ENCODE peak calls at places on chromosomes 6 and 20, in nine cellular contexts. One of them, this sample, is unnamed.

GRCh38 chr6:42405025-42405424 is 46.7 kb downstream of the TRERF1 start:
- DNase-seq in uterus: no peak
- DNase-seq in thoracic aorta: no peak
- DNase-seq in heart left ventricle: no peak
- DNase-seq in astrocyte: peak
- DNase-seq in A549: no peak
- DNase-seq in tibial artery: no peak
- DNase-seq in fibroblast of lung: peak
- DNase-seq in body of pancreas: no peak
- DNase-seq in this sample: no peak

GRCh38 chr20:34861386-34862084 is 11.1 kb downstream of the GGT7 start:
- DNase-seq in body of pancreas: peak
- DNase-seq in A549: no peak
- DNase-seq in thoracic aorta: no peak
- DNase-seq in fibroblast of lung: no peak
- DNase-seq in astrocyte: no peak
- DNase-seq in tibial artery: no peak
- DNase-seq in uterus: no peak
- DNase-seq in heart left ventricle: no peak
- DNase-seq in this sample: no peak

GRCh38 chr20:63124092-63124781 is 91.7 kb downstream of the YTHDF1 start:
- DNase-seq in thoracic aorta: no peak
- DNase-seq in uterus: no peak
- DNase-seq in astrocyte: peak
- DNase-seq in A549: no peak
- DNase-seq in heart left ventricle: peak
- DNase-seq in tibial artery: peak
- DNase-seq in fibroblast of lung: peak
- DNase-seq in body of pancreas: peak
- DNase-seq in this sample: peak

GRCh38 chr20:19027971-19028370 is 184.5 kb upstream of the SLC24A3 start:
- DNase-seq in thoracic aorta: no peak
- DNase-seq in uterus: no peak
- DNase-seq in A549: no peak
- DNase-seq in astrocyte: no peak
- DNase-seq in tibial artery: no peak
- DNase-seq in body of pancreas: no peak
- DNase-seq in fibroblast of lung: no peak
- DNase-seq in heart left ventricle: no peak
- DNase-seq in this sample: no peak

GRCh38 chr6:54135665-54136370 is 24.6 kb downstream of the MLIP start:
- DNase-seq in astrocyte: peak
- DNase-seq in body of pancreas: no peak
- DNase-seq in A549: peak
- DNase-seq in fibroblast of lung: peak
- DNase-seq in thoracic aorta: no peak
- DNase-seq in uterus: no peak
- DNase-seq in tibial artery: no peak
- DNase-seq in heart left ventricle: no peak
- DNase-seq in this sample: no peak

GRCh38 chr20:24998631-24999445 is 6.3 kb upstream of the APMAP start:
- DNase-seq in thoracic aorta: no peak
- DNase-seq in body of pancreas: peak
- DNase-seq in tibial artery: peak
- DNase-seq in heart left ventricle: no peak
- DNase-seq in uterus: no peak
- DNase-seq in astrocyte: no peak
- DNase-seq in A549: no peak
- DNase-seq in fibroblast of lung: no peak
- DNase-seq in this sample: no peak

GRCh38 chr6:31202259-31203166 is 32.0 kb upstream of the POU5F1 start:
- DNase-seq in tibial artery: no peak
- DNase-seq in heart left ventricle: no peak
- DNase-seq in uterus: no peak
- DNase-seq in fibroblast of lung: no peak
- DNase-seq in astrocyte: no peak
- DNase-seq in body of pancreas: no peak
- DNase-seq in thoracic aorta: no peak
- DNase-seq in A549: no peak
- DNase-seq in this sample: no peak

GRCh38 chr20:33908351-33908750 is 85.4 kb upstream of the RALY start:
- DNase-seq in astrocyte: no peak
- DNase-seq in tibial artery: peak
- DNase-seq in A549: no peak
- DNase-seq in uterus: no peak
- DNase-seq in fibroblast of lung: no peak
- DNase-seq in thoracic aorta: no peak
- DNase-seq in heart left ventricle: no peak
- DNase-seq in body of pancreas: no peak
- DNase-seq in this sample: no peak

GRCh38 chr6:154159126-154159525 is 120.1 kb downstream of the OPRM1 start:
- DNase-seq in body of pancreas: no peak
- DNase-seq in uterus: no peak
- DNase-seq in astrocyte: no peak
- DNase-seq in fibroblast of lung: no peak
- DNase-seq in heart left ventricle: no peak
- DNase-seq in tibial artery: no peak
- DNase-seq in thoracic aorta: no peak
- DNase-seq in A549: no peak
- DNase-seq in this sample: no peak
- H3K27ac ChIP-seq in body of pancreas: no peak
- H3K27ac ChIP-seq in uterus: no peak
- H3K27ac ChIP-seq in astrocyte: no peak
- H3K27ac ChIP-seq in fibroblast of lung: no peak
- H3K27ac ChIP-seq in heart left ventricle: no peak
- H3K27ac ChIP-seq in tibial artery: no peak
- H3K27ac ChIP-seq in thoracic aorta: no peak
- H3K27ac ChIP-seq in A549: no peak
- H3K27ac ChIP-seq in this sample: no peak

GRCh38 chr20:1810572-1810925 is 84.7 kb upstream of the SIRPA start:
- DNase-seq in thoracic aorta: no peak
- DNase-seq in uterus: no peak
- DNase-seq in A549: no peak
- DNase-seq in astrocyte: no peak
- DNase-seq in body of pancreas: no peak
- DNase-seq in heart left ventricle: no peak
- DNase-seq in tibial artery: no peak
- DNase-seq in fibroblast of lung: no peak
- DNase-seq in this sample: no peak

GRCh38 chr20:1807394-1807793 is 87.8 kb upstream of the SIRPA start:
- DNase-seq in astrocyte: no peak
- DNase-seq in heart left ventricle: no peak
- DNase-seq in tibial artery: no peak
- DNase-seq in A549: no peak
- DNase-seq in thoracic aorta: no peak
- DNase-seq in body of pancreas: no peak
- DNase-seq in fibroblast of lung: no peak
- DNase-seq in uterus: no peak
- DNase-seq in this sample: no peak

GRCh38 chr20:1809611-1810510 is 85.3 kb upstream of the SIRPA start:
- DNase-seq in tibial artery: peak
- DNase-seq in astrocyte: peak
- DNase-seq in body of pancreas: no peak
- DNase-seq in A549: peak
- DNase-seq in thoracic aorta: no peak
- DNase-seq in uterus: no peak
- DNase-seq in heart left ventricle: no peak
- DNase-seq in fibroblast of lung: no peak
- DNase-seq in this sample: no peak

GRCh38 chr20:1808101-1808500 is 87.1 kb upstream of the SIRPA start:
- DNase-seq in heart left ventricle: no peak
- DNase-seq in tibial artery: peak
- DNase-seq in A549: no peak
- DNase-seq in body of pancreas: no peak
- DNase-seq in thoracic aorta: no peak
- DNase-seq in astrocyte: no peak
- DNase-seq in fibroblast of lung: no peak
- DNase-seq in uterus: no peak
- DNase-seq in this sample: no peak

DNA sequence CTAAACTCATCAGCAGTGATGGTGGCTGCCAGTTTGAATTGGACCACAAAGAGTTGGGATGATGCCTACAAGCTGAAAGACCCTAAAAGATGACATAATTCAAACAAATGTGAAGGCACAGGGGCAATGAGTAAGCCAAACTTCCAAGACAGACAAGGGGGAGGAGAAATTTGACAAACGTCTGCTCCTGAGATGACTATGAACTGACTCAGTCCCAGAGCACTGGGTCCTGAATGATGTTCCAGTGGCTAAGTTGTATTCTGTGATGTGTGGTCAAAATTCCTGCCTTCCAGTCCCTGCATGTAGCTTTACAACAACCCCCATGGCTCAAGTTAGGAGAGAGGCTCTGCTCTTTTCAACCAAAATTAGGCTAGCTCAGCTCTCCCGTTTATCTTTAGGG is 86.1 kb upstream of the SIRPA start:
- DNase-seq in A549: peak
- DNase-seq in uterus: no peak
- DNase-seq in body of pancreas: no peak
- DNase-seq in fibroblast of lung: peak
- DNase-seq in tibial artery: no peak
- DNase-seq in heart left ventricle: no peak
- DNase-seq in astrocyte: peak
- DNase-seq in thoracic aorta: no peak
- DNase-seq in this sample: no peak
- H3K4me3 ChIP-seq in A549: peak
- H3K4me3 ChIP-seq in uterus: no peak
- H3K4me3 ChIP-seq in body of pancreas: no peak
- H3K4me3 ChIP-seq in fibroblast of lung: no peak
- H3K4me3 ChIP-seq in tibial artery: no peak
- H3K4me3 ChIP-seq in heart left ventricle: no peak
- H3K4me3 ChIP-seq in astrocyte: peak
- H3K4me3 ChIP-seq in thoracic aorta: no peak
- H3K4me3 ChIP-seq in this sample: no peak

GRCh38 chr20:50303573-50304500 is 113.2 kb downstream of the CEBPB start:
- DNase-seq in thoracic aorta: no peak
- DNase-seq in heart left ventricle: peak
- DNase-seq in tibial artery: peak
- DNase-seq in body of pancreas: peak
- DNase-seq in fibroblast of lung: peak
- DNase-seq in A549: no peak
- DNase-seq in astrocyte: peak
- DNase-seq in uterus: peak
- DNase-seq in this sample: peak
- H3K27ac ChIP-seq in thoracic aorta: peak
- H3K27ac ChIP-seq in heart left ventricle: peak
- H3K27ac ChIP-seq in tibial artery: peak
- H3K27ac ChIP-seq in body of pancreas: peak
- H3K27ac ChIP-seq in fibroblast of lung: peak
- H3K27ac ChIP-seq in A549: peak
- H3K27ac ChIP-seq in astrocyte: peak
- H3K27ac ChIP-seq in uterus: peak
- H3K27ac ChIP-seq in this sample: peak

GRCh38 chr20:44405785-44406571 is 50.5 kb downstream of the HNF4A start:
- DNase-seq in thoracic aorta: no peak
- DNase-seq in body of pancreas: no peak
- DNase-seq in fibroblast of lung: no peak
- DNase-seq in heart left ventricle: peak
- DNase-seq in astrocyte: no peak
- DNase-seq in A549: no peak
- DNase-seq in tibial artery: no peak
- DNase-seq in uterus: no peak
- DNase-seq in this sample: no peak

GRCh38 chr20:44405246-44405645 is 49.7 kb downstream of the HNF4A start:
- DNase-seq in heart left ventricle: peak
- DNase-seq in astrocyte: no peak
- DNase-seq in tibial artery: no peak
- DNase-seq in A549: no peak
- DNase-seq in thoracic aorta: no peak
- DNase-seq in fibroblast of lung: no peak
- DNase-seq in uterus: no peak
- DNase-seq in body of pancreas: no peak
- DNase-seq in this sample: no peak

GRCh38 chr20:44403194-44404112 is 48.0 kb downstream of the HNF4A start:
- DNase-seq in body of pancreas: no peak
- DNase-seq in tibial artery: no peak
- DNase-seq in heart left ventricle: peak
- DNase-seq in astrocyte: no peak
- DNase-seq in uterus: no peak
- DNase-seq in thoracic aorta: no peak
- DNase-seq in fibroblast of lung: no peak
- DNase-seq in A549: no peak
- DNase-seq in this sample: no peak

GRCh38 chr20:44402391-44403193 is 47.1 kb downstream of the HNF4A start:
- DNase-seq in body of pancreas: peak
- DNase-seq in tibial artery: no peak
- DNase-seq in heart left ventricle: peak
- DNase-seq in fibroblast of lung: no peak
- DNase-seq in uterus: no peak
- DNase-seq in astrocyte: no peak
- DNase-seq in thoracic aorta: no peak
- DNase-seq in A549: no peak
- DNase-seq in this sample: no peak

GRCh38 chr20:44404204-44405181 is 49.0 kb downstream of the HNF4A start:
- DNase-seq in uterus: no peak
- DNase-seq in A549: no peak
- DNase-seq in fibroblast of lung: no peak
- DNase-seq in astrocyte: peak
- DNase-seq in heart left ventricle: peak
- DNase-seq in body of pancreas: no peak
- DNase-seq in thoracic aorta: no peak
- DNase-seq in tibial artery: no peak
- DNase-seq in this sample: no peak
- H3K4me3 ChIP-seq in uterus: no peak
- H3K4me3 ChIP-seq in A549: no peak
- H3K4me3 ChIP-seq in fibroblast of lung: no peak
- H3K4me3 ChIP-seq in astrocyte: no peak
- H3K4me3 ChIP-seq in heart left ventricle: no peak
- H3K4me3 ChIP-seq in body of pancreas: no peak
- H3K4me3 ChIP-seq in thoracic aorta: no peak
- H3K4me3 ChIP-seq in tibial artery: no peak
- H3K4me3 ChIP-seq in this sample: no peak